ENCODE peak calls at places on chromosomes 13 and 19, in eight cellular contexts. M is K562; I is CD8-positive, alpha-beta T cell; L is ascending aorta; T is tibial nerve; J is cardiac muscle cell; O is upper lobe of right lung; V is heart left ventricle. E is an unnamed sample.
A peak's percentile ranks its signal among the peaks of the same experiment; 100 is the strongest.

GRCh38 chr13:110993788-110994187 is 78.9 kb upstream of the ANKRD10 start:
- DNase-seq in O (no peak), I (no peak), L (no peak), J (no peak), M (no peak), V (no peak), T (no peak), E (no peak)

GRCh38 chr13:90884066-90884465 is 463.4 kb upstream of the MIR17HG start:
- DNase-seq in J (no peak), M (no peak), T (no peak), L (no peak), V (no peak), O (no peak), I (no peak), E (no peak)

GRCh38 chr19:4694211-4694987 is 24.3 kb upstream of the MYDGF start:
- DNase-seq in V (no peak), O (no peak), M (peak; percentile 69), J (no peak), I (no peak), L (no peak), T (no peak), E (no peak)

GRCh38 chr19:35992902-35993765 is 1.9 kb upstream of the SDHAF1 start:
- DNase-seq in L (no peak), T (no peak), I (no peak), V (no peak), M (no peak), O (no peak), J (no peak), E (no peak)

GRCh38 chr19:7669641-7670040 is 792 bp downstream of the RETN start:
- DNase-seq in M (no peak), V (no peak), L (no peak), O (no peak), I (no peak), J (no peak), T (no peak), E (no peak)

GRCh38 chr13:63297162-63297561 is 1881.5 kb upstream of the PCDH20 start:
- DNase-seq in V (no peak), O (no peak), T (no peak), I (no peak), M (no peak), J (no peak), L (no peak), E (no peak)

GRCh38 chr13:80783926-80784325 is 443.0 kb upstream of the SPRY2 start:
- DNase-seq in L (no peak), V (no peak), O (no peak), I (no peak), T (no peak), M (no peak), J (no peak), E (no peak)

GRCh38 chr13:96984061-96984508 is 10.2 kb downstream of the OXGR1 start:
- DNase-seq in L (no peak), O (peak; percentile 73), T (peak; percentile 20), J (peak; percentile 22), I (no peak), V (peak; percentile 30), M (peak; percentile 11), E (no peak)

DNA sequence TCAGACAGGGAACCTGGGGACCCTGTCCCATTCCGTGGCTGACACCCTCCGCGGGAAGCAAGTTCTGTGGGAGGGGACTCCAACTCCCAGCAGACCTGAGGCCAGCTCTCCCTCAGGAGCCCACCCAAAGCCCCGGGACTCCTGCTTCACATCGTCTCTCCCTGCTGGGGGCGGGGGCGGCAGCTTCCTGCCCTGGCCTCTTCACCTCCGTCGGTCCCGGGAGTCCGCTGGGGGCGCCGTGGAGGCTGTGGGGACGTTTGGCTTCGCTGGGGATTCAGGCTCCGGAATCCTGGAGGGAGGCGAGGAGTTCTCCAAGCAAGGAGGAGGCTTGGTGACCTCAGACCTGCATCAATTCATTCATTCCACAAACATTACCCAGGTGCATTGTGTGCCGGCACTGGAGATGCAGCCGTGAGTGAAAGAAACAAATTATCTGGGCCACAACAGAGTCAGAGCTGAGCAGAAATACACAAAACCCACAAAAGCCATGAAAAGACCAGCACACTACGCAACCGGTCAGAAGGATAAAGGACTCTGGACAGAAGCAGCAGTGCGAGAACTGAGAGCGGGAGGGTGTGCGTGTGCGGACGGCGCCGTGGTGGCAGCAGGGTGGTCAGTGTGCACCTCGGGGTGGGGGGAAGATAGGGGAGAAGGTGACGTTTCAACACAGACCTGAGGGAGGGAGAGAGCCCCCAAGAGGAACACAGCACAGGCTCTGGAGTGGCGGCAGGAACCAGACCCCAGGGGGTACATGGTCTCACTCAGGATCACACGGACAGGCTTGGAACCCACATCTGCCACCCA is 19.0 kb downstream of the EPS8L1 start:
- DNase-seq in M (peak; percentile 6), O (no peak), J (no peak), I (no peak), T (no peak), L (no peak), V (no peak), E (no peak)
- TF ChIP-seq CTCF in M (no peak), O (no peak), J (no peak), I (no peak), T (no peak), L (no peak), V (no peak), E (no peak)

DNA sequence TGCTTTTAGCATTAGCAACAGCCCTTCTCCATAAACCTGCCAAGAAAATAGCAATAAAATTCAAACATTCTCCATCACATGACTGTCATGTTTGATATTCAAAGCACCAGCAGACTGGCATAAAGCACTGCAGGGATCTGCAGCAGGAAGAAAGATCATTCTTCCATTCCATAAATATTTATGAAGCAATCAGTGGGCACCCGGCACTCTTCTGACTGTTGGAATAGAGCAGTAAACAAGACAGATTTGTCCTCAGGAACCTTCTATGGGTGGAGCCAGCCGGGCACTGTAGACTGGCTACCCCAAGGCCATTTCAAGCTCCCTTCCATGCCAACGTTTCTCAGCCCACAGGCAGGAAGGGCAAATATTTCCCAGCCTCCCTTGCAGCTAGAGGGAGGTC is 25.5 kb downstream of the PLA2G4C start:
- DNase-seq in L (no peak), O (no peak), I (no peak), T (no peak), V (no peak), J (no peak), M (no peak), E (no peak)
- H3K36me3 ChIP-seq in L (no peaks in the 10 kb centered on the region), O (no peaks in the 10 kb centered on the region), I (no peaks in the 10 kb centered on the region), T (peaks cover 40% of the 10 kb centered on the region), V (no peaks in the 10 kb centered on the region), J (no peaks in the 10 kb centered on the region), M (no peaks in the 10 kb centered on the region), E (peaks cover 5% of the 10 kb centered on the region)

GRCh38 chr13:26749285-26749684 is 11.3 kb downstream of the GPR12 start:
- DNase-seq in O (no peak), J (no peak), T (no peak), M (peak; percentile 25), L (no peak), I (no peak), V (no peak), E (no peak)
- H3K27me3 ChIP-seq in O (peaks cover 7% of the 10 kb centered on the region), J (peaks cover 15% of the 10 kb centered on the region), T (no peaks in the 10 kb centered on the region), M (peaks cover 7% of the 10 kb centered on the region), L (no peaks in the 10 kb centered on the region), I (no peaks in the 10 kb centered on the region), V (peaks cover 10% of the 10 kb centered on the region), E (peaks cover 47% of the 10 kb centered on the region)

DNA sequence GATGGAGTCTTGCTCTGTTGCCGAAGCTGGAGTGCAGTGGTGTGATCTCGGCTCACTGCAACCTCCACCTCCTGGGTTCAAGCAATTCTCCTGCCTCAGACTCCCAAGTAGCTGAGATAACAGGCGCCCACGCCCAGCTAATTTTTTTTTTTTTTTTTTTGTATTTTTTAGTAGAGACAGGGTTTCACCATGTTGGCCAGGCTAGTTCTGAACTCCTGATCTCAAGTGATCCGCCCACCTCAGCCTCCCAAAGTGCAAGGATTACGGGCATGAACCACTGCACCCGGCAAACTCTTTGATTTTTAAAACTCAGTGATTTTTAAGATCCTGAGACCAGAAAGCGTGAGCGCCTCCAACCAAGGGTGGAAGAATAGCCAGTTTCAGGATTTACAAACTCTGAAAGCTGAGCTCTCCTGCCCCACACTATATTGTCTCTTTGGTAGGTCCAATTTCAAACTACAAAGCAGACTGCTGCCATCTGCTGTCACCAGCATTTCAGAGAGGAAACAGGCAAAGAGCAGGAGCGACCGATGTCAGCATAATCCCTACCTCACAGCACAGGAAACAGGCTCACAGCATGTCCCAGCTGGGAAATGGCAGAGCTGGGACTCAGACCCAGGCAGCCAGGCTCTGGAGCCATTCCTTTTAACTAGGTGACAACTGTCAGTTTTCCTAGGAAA is 9.2 kb downstream of the NOSIP start:
- DNase-seq in T (no peak), J (peak; percentile 57), O (no peak), L (no peak), I (no peak), V (no peak), M (peak; percentile 27), E (no peak)
- TF ChIP-seq CTCF in T (no peak), J (no peak), O (peak; percentile 8), L (no peak), I (no peak), V (no peak), M (peak; percentile 59), E (no peak)

GRCh38 chr19:2201473-2202148 is 34.5 kb downstream of the PLEKHJ1 start:
- DNase-seq in V (no peak), I (no peak), M (no peak), O (no peak), L (no peak), T (no peak), J (no peak), E (no peak)
- H3K36me3 ChIP-seq in V (no peaks in the 10 kb centered on the region), I (no peaks in the 10 kb centered on the region), M (peaks cover 83% of the 10 kb centered on the region), O (peaks cover 27% of the 10 kb centered on the region), L (peaks cover 16% of the 10 kb centered on the region), T (peaks cover 72% of the 10 kb centered on the region), J (peaks cover 3% of the 10 kb centered on the region), E (peaks cover 60% of the 10 kb centered on the region)

GRCh38 chr19:53503126-53503525 is 34.8 kb upstream of the ZNF331 start:
- DNase-seq in I (no peak), T (no peak), L (no peak), O (no peak), J (no peak), V (no peak), M (no peak), E (no peak)
- H3K27me3 ChIP-seq in I (no peaks in the 10 kb centered on the region), T (no peaks in the 10 kb centered on the region), L (no peaks in the 10 kb centered on the region), O (peaks cover 3% of the 10 kb centered on the region), J (no peaks in the 10 kb centered on the region), V (no peaks in the 10 kb centered on the region), M (peaks cover 17% of the 10 kb centered on the region), E (no peaks in the 10 kb centered on the region)

DNA sequence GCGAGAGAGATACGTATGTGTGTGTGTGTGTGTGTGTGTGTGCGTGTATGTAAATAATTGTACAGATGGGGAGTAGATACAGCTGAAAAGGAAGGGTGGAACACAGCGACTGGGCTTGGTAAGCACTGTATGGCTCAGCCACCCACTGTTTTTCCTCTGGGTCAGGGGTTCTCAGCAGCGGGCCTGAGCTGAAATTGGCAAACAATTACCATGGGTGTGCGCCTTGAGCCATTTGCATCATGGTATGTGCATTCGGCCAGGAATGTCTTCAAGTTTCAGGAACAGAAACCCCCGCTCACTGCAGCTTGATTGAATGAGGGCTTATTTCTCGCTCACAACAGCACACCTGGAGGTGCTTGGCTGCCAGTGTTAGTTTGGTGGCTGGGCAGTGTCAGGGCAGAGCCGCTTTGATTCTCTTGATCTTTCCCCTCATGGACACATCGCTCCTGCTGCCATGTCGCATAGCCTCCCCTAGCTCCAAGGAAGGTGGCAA is 126.7 kb downstream of the SIPA1L3 start:
- DNase-seq in T (no peak), M (no peak), J (no peak), I (no peak), O (no peak), L (no peak), V (no peak), E (no peak)
- TF ChIP-seq CTCF in T (no peak), M (no peak), J (no peak), I (no peak), O (no peak), L (no peak), V (no peak), E (no peak)

E was measured in heart right ventricle.